ENCODE peak calls at places on chromosomes 16 and 17, in five cellular contexts. F is HepG2, U is NT2/D1, X is GM12878, H is H1. R is an unnamed sample.

GRCh38 chr17:27396941-27397340 is 59.3 kb upstream of the KSR1 start:
- DNase-seq in F (no peak), U (no peak), X (no peak), H (no peak), R (no peak)

GRCh38 chr16:87645802-87646201 is 43.5 kb downstream of the JPH3 start:
- DNase-seq in F (no peak), U (no peak), X (no peak), H (no peak), R (no peak)

GRCh38 chr16:56848955-56849689 is 15.9 kb upstream of the SLC12A3 start:
- DNase-seq in F (peak; percentile 39), U (no peak), X (no peak), H (no peak), R (no peak)

GRCh38 chr17:79784353-79785016 is 6.5 kb downstream of the CBX2 start:
- DNase-seq in F (no peak), U (no peak), X (no peak), H (no peak), R (no peak)

GRCh38 chr17:27207073-27207511 is 86.8 kb upstream of the WSB1 start:
- DNase-seq in F (no peak), U (no peak), X (no peak), H (no peak), R (no peak)

GRCh38 chr16:10242916-10243315 is 60.7 kb upstream of the GRIN2A start:
- DNase-seq in F (no peak), U (no peak), X (peak; percentile 53), H (no peak), R (no peak)

GRCh38 chr16:19907161-19907992 is 22.7 kb upstream of the GPRC5B start:
- DNase-seq in F (peak; percentile 67), U (peak; percentile 85), X (peak; percentile 7), H (peak; percentile 76), R (peak; percentile 79)

GRCh38 chr16:71896688-71897368 is 1.5 kb downstream of the IST1 start:
- DNase-seq in F (no peak), U (no peak), X (no peak), H (no peak), R (no peak)

GRCh38 chr17:29640981-29641642 is 18.4 kb upstream of the CORO6 start:
- DNase-seq in F (no peak), U (no peak), X (no peak), H (no peak), R (no peak)

GRCh38 chr17:67095803-67096202 is 51.4 kb downstream of the CACNG1 start:
- DNase-seq in F (peak; percentile 11), U (no peak), X (no peak), H (no peak), R (no peak)

DNA sequence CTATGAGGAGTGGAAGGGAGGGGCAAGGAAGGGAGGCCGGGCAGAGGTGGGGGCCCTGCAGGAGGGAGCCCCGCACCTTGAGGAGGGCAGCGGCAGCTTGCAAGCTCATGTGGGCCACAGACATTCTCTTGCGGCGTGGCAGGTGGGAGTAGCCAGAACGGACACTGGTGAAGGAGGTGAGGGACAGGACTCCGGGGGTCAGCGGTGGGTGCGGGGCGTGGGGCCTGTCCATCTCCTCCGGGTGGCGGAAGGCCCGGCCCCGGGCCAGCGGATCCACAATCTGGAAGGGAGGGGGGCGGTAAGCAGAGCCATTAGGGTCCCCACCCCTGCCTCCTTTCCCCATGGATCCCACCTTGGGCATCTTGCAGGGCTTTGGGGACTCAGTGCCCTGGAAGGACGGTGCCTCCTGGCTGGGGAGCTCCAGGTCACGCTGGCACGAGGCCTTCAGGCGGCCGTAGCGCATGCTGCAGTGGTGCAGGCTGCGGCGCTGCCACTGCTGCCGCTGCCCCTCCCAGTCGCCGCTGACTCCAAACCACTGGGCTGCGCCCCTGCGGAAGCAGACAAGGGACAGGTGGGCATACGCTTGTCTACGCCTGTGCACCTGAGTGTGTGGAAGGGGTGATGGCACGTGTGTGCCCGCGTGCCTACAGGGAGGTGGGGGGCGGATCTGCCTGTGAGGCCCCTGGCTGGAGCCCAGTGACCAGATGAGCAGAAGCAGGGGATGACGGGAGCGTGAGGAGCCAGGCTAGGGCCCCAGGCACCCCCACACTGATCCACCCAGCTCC is 11.5 kb downstream of the AANAT start:
- DNase-seq in F (no peak), U (no peak), X (no peak), H (no peak), R (no peak)
- TF ChIP-seq SUZ12 in F (no peak), U (no peak), X (no peak), H (no peak), R (no peak)

DNA sequence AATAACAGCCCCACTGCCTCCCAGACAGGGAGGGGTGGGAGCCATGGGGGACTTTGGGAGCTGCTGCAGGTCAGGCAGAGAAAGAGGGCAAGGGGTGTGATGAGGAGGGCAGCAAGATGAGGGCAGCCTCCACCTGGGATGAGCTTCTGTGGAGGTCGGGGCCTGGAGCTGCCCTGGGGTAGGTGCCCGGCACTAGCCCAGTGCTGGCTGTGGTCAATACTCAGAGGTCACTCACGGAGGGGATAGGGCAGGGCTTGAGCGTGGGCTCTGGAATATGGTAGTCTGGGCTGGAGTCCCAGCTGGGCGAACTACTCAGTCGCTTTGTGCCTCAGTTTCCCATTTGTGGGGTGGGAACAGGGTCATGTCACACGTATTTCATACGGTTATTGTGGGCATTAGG is 169.0 kb downstream of the IRF8 start:
- DNase-seq in F (no peak), U (no peak), X (no peak), H (no peak), R (no peak)
- TF ChIP-seq SUZ12 in F (no peak), U (no peak), X (no peak), H (no peak), R (no peak)

GRCh38 chr16:27291722-27292240 is 22.0 kb upstream of the IL4R start:
- DNase-seq in F (no peak), U (no peak), X (no peak), H (no peak), R (no peak)
- TF ChIP-seq SUZ12 in F (no peak), U (no peak), X (no peak), H (no peak), R (no peak)

GRCh38 chr16:74999208-74999682 is 421 bp downstream of the ZNRF1 start:
- DNase-seq in F (no peak), U (no peak), X (no peak), H (no peak), R (no peak)
- TF ChIP-seq SUZ12 in F (no peak), U (no peak), X (no peak), H (no peak), R (no peak)

DNA sequence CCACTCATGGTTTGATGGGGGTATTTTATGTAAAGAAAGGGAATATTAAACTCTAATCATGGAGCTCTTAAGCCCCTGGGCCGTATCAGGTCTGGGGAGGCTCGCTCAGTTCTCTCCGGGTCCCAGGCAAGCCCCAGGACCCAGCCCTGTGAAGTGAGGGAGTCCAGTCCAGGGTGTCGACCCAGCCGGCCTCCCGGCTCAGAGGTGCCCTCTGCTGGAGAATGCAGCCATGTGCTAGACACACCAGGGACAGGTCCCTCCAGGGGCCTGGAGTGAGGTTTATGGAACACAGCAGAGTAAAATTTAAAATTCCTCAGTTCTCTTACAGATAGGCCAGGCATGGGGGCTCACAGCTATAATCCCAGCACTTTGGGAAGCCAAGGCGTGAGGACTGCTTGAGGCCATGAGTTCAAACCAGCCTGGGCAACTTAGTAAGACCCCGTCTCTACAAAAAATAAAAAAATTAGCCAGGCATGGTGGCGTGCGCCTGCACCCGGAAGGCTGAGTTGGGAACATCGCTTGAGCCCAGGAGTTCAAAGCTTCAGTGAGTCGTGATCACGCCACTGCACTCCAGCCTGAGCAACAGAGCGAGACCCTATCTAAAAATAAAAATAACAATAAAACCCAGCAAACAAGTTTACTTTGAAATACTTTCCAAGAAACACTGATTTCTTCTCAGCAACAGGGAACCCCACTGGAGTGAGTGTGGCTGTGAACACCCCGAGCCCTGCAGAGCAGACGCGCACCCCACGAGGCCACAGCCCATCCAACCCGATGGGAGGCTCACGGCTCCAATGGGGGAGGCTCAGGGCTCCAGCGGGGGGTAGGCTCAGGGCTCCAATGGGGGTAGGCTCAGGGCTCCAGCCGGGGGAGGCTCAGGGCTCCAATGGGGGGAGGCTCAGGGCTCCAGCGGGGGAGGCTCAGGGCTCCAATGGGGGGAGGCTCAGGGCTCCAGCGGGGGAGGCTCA is 72.2 kb downstream of the ZNF778 start:
- DNase-seq in F (peak; percentile 73), U (peak; percentile 56), X (no peak), H (peak; percentile 59), R (peak; percentile 95)
- TF ChIP-seq SUZ12 in F (peak; percentile 19), U (no peak), X (no peak), H (no peak), R (no peak)

GRCh38 chr16:58495861-58496331 is 4.0 kb upstream of the NDRG4 start:
- DNase-seq in F (no peak), U (no peak), X (no peak), H (no peak), R (no peak)
- TF ChIP-seq SUZ12 in F (no peak), U (no peak), X (no peak), H (no peak), R (no peak)

GRCh38 chr17:78722101-78722761 is 59.8 kb downstream of the CYTH1 start:
- DNase-seq in F (no peak), U (no peak), X (no peak), H (no peak), R (no peak)

GRCh38 chr17:78724999-78725398 is 57.1 kb downstream of the CYTH1 start:
- DNase-seq in F (no peak), U (no peak), X (no peak), H (no peak), R (no peak)

GRCh38 chr17:78723957-78724356 is 58.1 kb downstream of the CYTH1 start:
- DNase-seq in F (no peak), U (no peak), X (no peak), H (no peak), R (no peak)

GRCh38 chr17:78724544-78724943 is 57.5 kb downstream of the CYTH1 start:
- DNase-seq in F (no peak), U (no peak), X (no peak), H (no peak), R (no peak)

DNA sequence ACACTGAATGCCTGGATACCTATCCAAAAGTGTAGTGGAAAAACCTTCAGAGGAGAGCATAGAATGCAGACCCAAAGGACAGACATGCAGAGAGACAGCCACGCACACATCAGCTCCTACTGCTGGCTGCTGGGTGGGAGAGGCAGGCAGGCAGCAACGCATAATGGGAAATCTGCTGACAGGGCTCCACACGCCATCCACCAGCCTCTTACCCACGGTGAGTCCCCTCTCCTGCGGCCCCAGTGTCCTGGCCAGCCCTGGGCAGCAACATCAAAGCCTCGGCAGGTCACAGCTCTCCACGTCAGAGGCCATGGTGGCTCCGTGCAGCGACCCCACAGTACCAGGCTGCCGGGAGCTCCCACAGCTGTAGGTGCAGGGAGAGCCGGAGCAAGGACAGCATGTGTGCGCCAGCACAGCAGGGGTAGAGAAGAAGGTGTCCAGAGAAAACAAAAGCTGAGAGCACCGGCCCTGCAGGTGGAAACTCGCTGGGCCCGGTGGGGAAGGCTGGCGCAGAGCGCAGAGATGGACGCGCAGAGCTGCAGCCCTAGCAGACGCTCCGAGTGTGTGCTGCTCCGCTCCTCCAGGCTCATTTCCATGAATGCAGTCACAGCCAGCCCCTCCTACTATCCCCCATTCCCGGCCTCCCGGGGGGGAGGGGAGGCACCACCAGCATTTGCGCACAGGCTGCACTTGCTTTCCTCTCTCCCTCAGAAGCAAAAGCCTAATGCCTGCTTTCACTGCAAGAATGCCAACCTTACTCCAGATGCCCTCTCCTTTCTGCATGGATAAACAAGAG is 58.9 kb downstream of the CYTH1 start:
- DNase-seq in F (no peak), U (peak; percentile 57), X (no peak), H (no peak), R (peak; percentile 54)
- TF ChIP-seq SUZ12 in F (no peak), U (no peak), X (no peak), H (no peak), R (no peak)

R was measured in HEK293T.